ENCODE peak calls at places on chromosomes 13 and 19, in ten cellular contexts. R is tibial artery; X is effector memory CD4-positive, alpha-beta T cell; V is cardiac fibroblast; F is left ventricle myocardium inferior; S is bronchial epithelial cell; Y is AG09309; K is esophagus squamous epithelium; Q is CD8-positive, alpha-beta memory T cell; W is transverse colon. C is an unnamed sample.

GRCh38 chr19:46492841-46493235 is 2.8 kb downstream of the PNMA8B start:
- DNase-seq in R (no peak), X (no peak), V (no peak), F (no peak), S (no peak), Y (no peak), K (no peak), Q (no peak), W (no peak), C (no peak)

GRCh38 chr13:28401303-28402056 is 93.4 kb downstream of the FLT1 start:
- DNase-seq in R (no peak), X (no peak), V (peak), F (no peak), S (no peak), Y (peak), K (no peak), Q (no peak), W (no peak), C (peak)

GRCh38 chr13:93147946-93148345 is 78.7 kb upstream of the GPC6 start:
- DNase-seq in R (no peak), X (no peak), V (peak), F (no peak), S (no peak), Y (no peak), K (no peak), Q (no peak), W (no peak), C (no peak)

GRCh38 chr13:49315036-49315565 is 67.4 kb downstream of the CDADC1 start:
- DNase-seq in R (no peak), X (no peak), V (no peak), F (no peak), S (no peak), Y (no peak), K (no peak), Q (no peak), W (no peak), C (no peak)

GRCh38 chr19:39845621-39846175 is 481 bp downstream of the FBL start:
- DNase-seq in R (no peak), X (no peak), V (peak), F (no peak), S (no peak), Y (no peak), K (no peak), Q (no peak), W (no peak), C (no peak)

GRCh38 chr13:75792526-75793187 is 156.5 kb downstream of the LMO7 start:
- DNase-seq in R (no peak), X (no peak), V (peak), F (no peak), S (no peak), Y (no peak), K (no peak), Q (no peak), W (peak), C (no peak)

GRCh38 chr19:5805465-5806132 is 732 bp downstream of the NRTN start:
- DNase-seq in R (no peak), X (peak), V (peak), F (peak), S (no peak), Y (no peak), K (no peak), Q (peak), W (peak), C (no peak)

GRCh38 chr13:38566526-38566925 is 120.4 kb upstream of the FREM2 start:
- DNase-seq in R (no peak), X (no peak), V (peak), F (no peak), S (no peak), Y (no peak), K (no peak), Q (no peak), W (no peak), C (no peak)

GRCh38 chr13:98458431-98458830 is 118.5 kb downstream of the STK24 start:
- DNase-seq in R (no peak), X (no peak), V (no peak), F (peak), S (no peak), Y (no peak), K (no peak), Q (no peak), W (no peak), C (no peak)

GRCh38 chr13:94464771-94465170 is 14.7 kb downstream of the DCT start:
- DNase-seq in R (no peak), X (no peak), V (no peak), F (no peak), S (no peak), Y (no peak), K (no peak), Q (no peak), W (no peak), C (peak)

GRCh38 chr13:27211771-27212364 is 39.5 kb upstream of the RPL21 start:
- DNase-seq in R (no peak), X (no peak), V (peak), F (no peak), S (peak), Y (peak), K (no peak), Q (no peak), W (no peak), C (peak)

DNA sequence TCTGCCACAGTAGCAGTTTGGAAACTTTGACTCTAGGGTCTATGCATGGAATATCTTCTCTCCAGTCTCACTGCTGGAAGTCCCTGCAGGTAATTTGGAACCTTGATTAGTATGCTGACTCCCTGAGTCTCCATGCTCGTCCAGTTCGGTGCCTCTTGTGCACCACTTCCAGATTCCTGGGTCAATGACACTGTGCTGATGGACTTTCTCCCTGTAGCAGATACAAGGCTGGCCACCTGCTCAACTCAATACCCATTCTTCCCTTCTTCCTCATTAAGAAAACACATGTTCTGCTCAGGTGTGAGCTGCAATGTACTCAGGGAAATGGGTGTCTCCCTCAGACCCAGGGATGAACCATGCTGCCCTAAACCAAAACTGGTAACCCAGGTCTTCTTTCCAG is 99.1 kb downstream of the KL start:
- DNase-seq in R (no peak), X (no peak), V (no peak), F (no peak), S (no peak), Y (no peak), K (no peak), Q (no peak), W (no peak), C (no peak)
- H3K4me3 ChIP-seq in R (no peak), X (no peak), V (no peak), F (no peak), S (no peak), Y (no peak), K (no peak), Q (no peak), W (no peak), C (no peak)

GRCh38 chr19:21934131-21934530 is 76.6 kb downstream of the ZNF208 start:
- DNase-seq in R (no peak), X (no peak), V (no peak), F (no peak), S (no peak), Y (no peak), K (no peak), Q (no peak), W (no peak), C (no peak)
- H3K4me3 ChIP-seq in R (no peak), X (no peak), V (no peak), F (no peak), S (no peak), Y (no peak), K (no peak), Q (no peak), W (no peak), C (no peak)

GRCh38 chr19:50419580-50420035 is 870 bp downstream of the SPIB start:
- DNase-seq in R (no peak), X (no peak), V (no peak), F (no peak), S (no peak), Y (no peak), K (no peak), Q (no peak), W (no peak), C (no peak)
- H3K4me3 ChIP-seq in R (no peak), X (no peak), V (no peak), F (no peak), S (no peak), Y (no peak), K (no peak), Q (no peak), W (no peak), C (no peak)

GRCh38 chr13:56528040-56528760 is 612.5 kb upstream of the PRR20A start:
- DNase-seq in R (no peak), X (no peak), V (no peak), F (no peak), S (no peak), Y (no peak), K (no peak), Q (no peak), W (no peak), C (no peak)
- H3K4me3 ChIP-seq in R (no peak), X (no peak), V (no peak), F (no peak), S (no peak), Y (no peak), K (no peak), Q (no peak), W (no peak), C (no peak)

GRCh38 chr19:7595466-7596133 is at the start of gene CAMSAP3:
- DNase-seq in R (no peak), X (no peak), V (no peak), F (no peak), S (no peak), Y (no peak), K (no peak), Q (no peak), W (peak), C (no peak)

GRCh38 chr19:7600721-7601120 is 5.1 kb downstream of the CAMSAP3 start:
- DNase-seq in R (no peak), X (no peak), V (no peak), F (no peak), S (no peak), Y (no peak), K (no peak), Q (no peak), W (no peak), C (no peak)

GRCh38 chr19:7597689-7598088 is 2.0 kb downstream of the CAMSAP3 start:
- DNase-seq in R (no peak), X (no peak), V (no peak), F (no peak), S (no peak), Y (no peak), K (no peak), Q (no peak), W (no peak), C (no peak)

GRCh38 chr19:7598180-7598579 is 2.5 kb downstream of the CAMSAP3 start:
- DNase-seq in R (no peak), X (no peak), V (no peak), F (no peak), S (no peak), Y (no peak), K (no peak), Q (no peak), W (no peak), C (no peak)

DNA sequence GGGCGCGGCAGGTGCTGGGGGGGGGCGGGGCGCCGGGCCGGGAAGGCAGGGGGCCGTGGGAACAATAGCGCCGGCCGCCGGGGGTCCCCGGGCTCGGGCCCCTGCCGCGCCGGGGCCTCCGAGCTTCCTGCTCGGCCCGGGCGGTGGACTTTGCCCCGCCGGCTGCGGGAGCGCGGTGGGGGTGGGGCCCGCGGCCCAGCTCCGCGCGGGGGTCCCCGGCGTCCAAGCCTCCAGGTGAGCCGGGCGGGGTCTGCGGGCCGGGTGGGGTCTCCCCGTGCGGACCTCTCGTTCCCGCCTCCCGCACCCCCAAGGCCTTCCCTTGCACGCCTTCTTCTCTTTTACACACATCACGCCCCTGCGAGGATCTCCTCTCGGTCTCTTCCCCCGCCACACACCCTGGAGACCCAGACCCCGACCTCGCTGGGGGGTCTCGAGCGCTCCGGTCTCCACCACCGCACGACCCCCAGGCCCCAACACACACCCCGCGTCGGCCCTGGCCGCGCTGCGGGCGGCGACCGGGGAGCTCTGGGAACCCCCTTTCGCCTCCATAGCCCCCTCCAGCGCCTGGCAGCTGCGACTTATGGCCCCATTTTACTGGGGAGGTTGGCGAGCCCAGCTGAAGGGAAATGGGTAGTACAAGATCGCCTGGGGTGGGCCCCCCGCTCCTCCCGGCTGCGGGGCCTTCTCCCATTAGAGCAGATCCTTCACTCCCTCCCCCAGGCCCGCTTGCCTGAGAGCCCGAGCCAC is 701 bp downstream of the CAMSAP3 start:
- DNase-seq in R (no peak), X (no peak), V (no peak), F (no peak), S (no peak), Y (no peak), K (no peak), Q (no peak), W (peak), C (no peak)
- H3K4me3 ChIP-seq in R (peak), X (no peak), V (no peak), F (peak), S (peak), Y (no peak), K (peak), Q (no peak), W (peak), C (no peak)

DNA sequence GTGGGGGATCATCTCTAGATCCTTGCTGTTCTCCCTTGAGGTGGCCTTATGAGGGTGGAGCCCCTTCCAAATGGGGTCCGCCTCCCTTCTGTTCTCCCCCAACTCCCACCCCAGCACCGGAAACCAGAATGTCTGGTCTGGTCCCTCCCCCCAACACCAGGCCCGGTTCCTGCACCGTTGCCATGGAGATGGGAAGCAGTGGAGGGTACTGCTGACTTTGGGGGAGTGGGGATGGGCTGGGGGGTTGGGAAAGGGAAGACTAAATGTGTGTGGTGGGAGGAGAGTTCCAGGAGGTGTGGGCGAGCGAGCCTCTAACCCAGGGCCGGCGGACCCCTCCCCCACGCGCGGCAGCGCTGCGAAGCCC is 1.7 kb downstream of the SHANK1 start:
- DNase-seq in R (no peak), X (no peak), V (no peak), F (no peak), S (no peak), Y (no peak), K (no peak), Q (no peak), W (no peak), C (no peak)
- H3K4me3 ChIP-seq in R (no peak), X (no peak), V (no peak), F (peak), S (no peak), Y (peak), K (peak), Q (no peak), W (no peak), C (peak)

DNA sequence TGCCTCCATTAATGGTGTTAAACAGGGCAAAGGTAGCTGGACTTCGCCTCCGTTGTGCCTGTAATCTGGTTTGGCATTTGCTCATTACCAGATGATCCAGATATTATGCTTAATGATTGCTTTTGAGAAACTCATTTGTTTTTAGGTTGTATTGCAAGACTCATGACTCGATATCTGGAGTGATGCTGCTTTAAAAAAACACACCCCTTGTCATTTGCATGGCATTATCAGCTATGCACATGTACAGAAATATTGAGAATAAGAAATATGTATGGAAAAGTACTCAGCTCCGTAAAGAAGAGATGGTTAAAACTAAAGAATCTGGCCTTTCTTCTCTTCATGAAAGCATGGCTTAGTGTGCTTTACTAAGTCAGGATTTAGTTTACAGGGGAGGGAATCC is 95.0 kb downstream of the ARHGEF7 start:
- DNase-seq in R (no peak), X (no peak), V (no peak), F (no peak), S (no peak), Y (no peak), K (no peak), Q (no peak), W (no peak), C (no peak)
- H3K4me3 ChIP-seq in R (peak), X (no peak), V (no peak), F (peak), S (no peak), Y (peak), K (no peak), Q (no peak), W (no peak), C (peak)